ENCODE peak calls at places on chromosomes 16 and 17, in four cellular contexts. One of them, this sample, is unnamed.

GRCh38 chr16:68452176-68452575 is 3.9 kb upstream of the SMPD3 start:
- DNase-seq in fibroblast of lung: no peak
- DNase-seq in brain microvascular endothelial cell: no peak
- DNase-seq in AG04450: no peak
- DNase-seq in this sample: no peak

GRCh38 chr17:6435968-6436367 is 1.0 kb upstream of the AIPL1 start:
- DNase-seq in AG04450: peak
- DNase-seq in brain microvascular endothelial cell: peak
- DNase-seq in fibroblast of lung: peak
- DNase-seq in this sample: peak

GRCh38 chr16:31052131-31052530 is 18.8 kb downstream of the STX4 start:
- DNase-seq in AG04450: peak
- DNase-seq in fibroblast of lung: peak
- DNase-seq in brain microvascular endothelial cell: peak
- DNase-seq in this sample: no peak

GRCh38 chr17:71084219-71084618 is 914.9 kb downstream of the KCNJ2 start:
- DNase-seq in AG04450: no peak
- DNase-seq in fibroblast of lung: peak
- DNase-seq in brain microvascular endothelial cell: peak
- DNase-seq in this sample: no peak

GRCh38 chr17:2705263-2705662 is 6.3 kb downstream of the CLUH start:
- DNase-seq in fibroblast of lung: peak
- DNase-seq in brain microvascular endothelial cell: peak
- DNase-seq in AG04450: peak
- DNase-seq in this sample: no peak

GRCh38 chr17:76659928-76660614 is 16.5 kb upstream of the ST6GALNAC1 start:
- DNase-seq in AG04450: no peak
- DNase-seq in fibroblast of lung: peak
- DNase-seq in brain microvascular endothelial cell: no peak
- DNase-seq in this sample: no peak

GRCh38 chr17:80012751-80013741 is 22.6 kb downstream of the TBC1D16 start:
- DNase-seq in AG04450: no peak
- DNase-seq in fibroblast of lung: no peak
- DNase-seq in brain microvascular endothelial cell: no peak
- DNase-seq in this sample: no peak

GRCh38 chr16:68009157-68009735 is 6.5 kb downstream of the DPEP2NB start:
- DNase-seq in fibroblast of lung: no peak
- DNase-seq in AG04450: no peak
- DNase-seq in brain microvascular endothelial cell: no peak
- DNase-seq in this sample: no peak

GRCh38 chr17:4317648-4318047 is 48.8 kb downstream of the UBE2G1 start:
- DNase-seq in AG04450: no peak
- DNase-seq in brain microvascular endothelial cell: no peak
- DNase-seq in fibroblast of lung: no peak
- DNase-seq in this sample: no peak

GRCh38 chr17:54727624-54728023 is 173.0 kb upstream of the TOM1L1 start:
- DNase-seq in fibroblast of lung: no peak
- DNase-seq in brain microvascular endothelial cell: no peak
- DNase-seq in AG04450: no peak
- DNase-seq in this sample: no peak

GRCh38 chr16:2819939-2820835 is 3.1 kb downstream of the PRSS21 start:
- DNase-seq in fibroblast of lung: no peak
- DNase-seq in brain microvascular endothelial cell: no peak
- DNase-seq in AG04450: no peak
- DNase-seq in this sample: no peak

GRCh38 chr16:86604436-86605220 is 26.3 kb downstream of the FOXL1 start:
- DNase-seq in AG04450: no peak
- DNase-seq in brain microvascular endothelial cell: no peak
- DNase-seq in fibroblast of lung: no peak
- DNase-seq in this sample: peak

GRCh38 chr16:15899538-15900100 is 11.2 kb upstream of the CEP20 start:
- DNase-seq in brain microvascular endothelial cell: peak
- DNase-seq in fibroblast of lung: peak
- DNase-seq in AG04450: peak
- DNase-seq in this sample: peak

GRCh38 chr16:55326261-55326802 is 2.3 kb downstream of the IRX6 start:
- DNase-seq in AG04450: no peak
- DNase-seq in brain microvascular endothelial cell: no peak
- DNase-seq in fibroblast of lung: no peak
- DNase-seq in this sample: no peak

GRCh38 chr16:30953511-30954124 is 3.9 kb upstream of the SETD1A start:
- DNase-seq in AG04450: no peak
- DNase-seq in fibroblast of lung: peak
- DNase-seq in brain microvascular endothelial cell: peak
- DNase-seq in this sample: no peak

GRCh38 chr17:76585649-76586593 is at the start of gene ST6GALNAC2:
- DNase-seq in fibroblast of lung: peak
- DNase-seq in brain microvascular endothelial cell: no peak
- DNase-seq in AG04450: no peak
- DNase-seq in this sample: no peak

GRCh38 chr16:69563605-69564580 is 1.9 kb upstream of the NFAT5 start:
- DNase-seq in AG04450: no peak
- DNase-seq in brain microvascular endothelial cell: peak
- DNase-seq in fibroblast of lung: peak
- DNase-seq in this sample: peak

GRCh38 chr17:48746916-48747444 is 18.4 kb upstream of the HOXB13 start:
- DNase-seq in fibroblast of lung: no peak
- DNase-seq in brain microvascular endothelial cell: no peak
- DNase-seq in AG04450: no peak
- DNase-seq in this sample: no peak

GRCh38 chr16:5905935-5906334 is 808.3 kb upstream of the EEF2KMT start:
- DNase-seq in AG04450: no peak
- DNase-seq in fibroblast of lung: no peak
- DNase-seq in brain microvascular endothelial cell: no peak
- DNase-seq in this sample: no peak

GRCh38 chr17:29557085-29557697 is 9.6 kb downstream of the ABHD15 start:
- DNase-seq in AG04450: no peak
- DNase-seq in fibroblast of lung: no peak
- DNase-seq in brain microvascular endothelial cell: peak
- DNase-seq in this sample: no peak

GRCh38 chr16:66590322-66590721 is 11.1 kb downstream of the CMTM2 start:
- DNase-seq in fibroblast of lung: no peak
- DNase-seq in brain microvascular endothelial cell: no peak
- DNase-seq in AG04450: no peak
- DNase-seq in this sample: peak

GRCh38 chr17:48439875-48440505 is 10.0 kb upstream of the SKAP1 start:
- DNase-seq in fibroblast of lung: peak
- DNase-seq in AG04450: no peak
- DNase-seq in brain microvascular endothelial cell: no peak
- DNase-seq in this sample: no peak

GRCh38 chr16:17171250-17172143 is 299.3 kb downstream of the XYLT1 start:
- DNase-seq in fibroblast of lung: no peak
- DNase-seq in AG04450: no peak
- DNase-seq in brain microvascular endothelial cell: no peak
- DNase-seq in this sample: no peak

GRCh38 chr16:70760221-70760620 is 40.7 kb downstream of the VAC14 start:
- DNase-seq in fibroblast of lung: no peak
- DNase-seq in brain microvascular endothelial cell: no peak
- DNase-seq in AG04450: no peak
- DNase-seq in this sample: no peak

GRCh38 chr16:16797239-16797638 is 418.3 kb downstream of the NPIPA7 start:
- DNase-seq in brain microvascular endothelial cell: no peak
- DNase-seq in fibroblast of lung: no peak
- DNase-seq in AG04450: no peak
- DNase-seq in this sample: no peak

GRCh38 chr17:53106886-53107285 is 715.8 kb upstream of the KIF2B start:
- DNase-seq in brain microvascular endothelial cell: no peak
- DNase-seq in AG04450: no peak
- DNase-seq in fibroblast of lung: no peak
- DNase-seq in this sample: no peak

DNA sequence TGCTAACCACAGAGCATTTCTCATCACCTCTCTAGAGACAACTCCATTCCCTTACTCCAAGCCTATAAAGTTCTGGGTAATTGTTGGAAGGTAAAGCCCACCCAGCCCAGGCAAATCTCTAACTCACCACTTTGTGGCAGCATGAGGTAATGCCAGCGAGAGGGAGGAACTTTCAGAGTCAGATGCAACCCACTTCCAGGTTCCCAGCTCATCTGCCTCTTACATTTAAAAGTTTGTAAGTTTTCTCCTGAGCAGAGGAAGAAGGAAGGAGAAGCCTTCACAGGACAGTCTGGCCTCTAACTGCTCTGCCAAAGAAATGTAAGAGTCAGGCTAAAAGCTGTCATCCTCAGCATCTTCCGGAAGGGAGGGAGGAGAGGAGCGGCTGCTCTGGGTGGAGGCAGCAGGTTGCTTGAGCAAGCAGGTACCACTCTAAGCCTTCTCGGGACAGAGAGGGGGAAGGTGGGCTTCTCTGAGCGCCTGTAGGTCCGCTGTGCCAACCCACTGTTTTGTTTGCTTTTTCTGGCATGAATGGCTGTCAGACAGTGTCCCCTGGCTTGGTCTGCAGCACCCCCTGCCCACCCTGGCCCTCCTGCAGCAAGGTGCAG is 1.0 kb downstream of the ZNF319 start:
- DNase-seq in fibroblast of lung: peak
- DNase-seq in brain microvascular endothelial cell: no peak
- DNase-seq in AG04450: no peak
- DNase-seq in this sample: peak
- TF ChIP-seq CTCF in fibroblast of lung: peak
- TF ChIP-seq CTCF in brain microvascular endothelial cell: peak
- TF ChIP-seq CTCF in AG04450: no peak
- TF ChIP-seq CTCF in this sample: no peak

GRCh38 chr16:8646271-8646670 is 24.8 kb downstream of the METTL22 start:
- DNase-seq in AG04450: no peak
- DNase-seq in brain microvascular endothelial cell: no peak
- DNase-seq in fibroblast of lung: no peak
- DNase-seq in this sample: no peak

GRCh38 chr16:8645141-8645521 is 23.6 kb downstream of the METTL22 start:
- DNase-seq in brain microvascular endothelial cell: no peak
- DNase-seq in fibroblast of lung: no peak
- DNase-seq in AG04450: no peak
- DNase-seq in this sample: no peak

GRCh38 chr16:8644151-8644512 is 22.6 kb downstream of the METTL22 start:
- DNase-seq in fibroblast of lung: no peak
- DNase-seq in AG04450: no peak
- DNase-seq in brain microvascular endothelial cell: no peak
- DNase-seq in this sample: no peak

GRCh38 chr16:8645831-8646230 is 24.3 kb downstream of the METTL22 start:
- DNase-seq in fibroblast of lung: no peak
- DNase-seq in brain microvascular endothelial cell: no peak
- DNase-seq in AG04450: no peak
- DNase-seq in this sample: no peak

DNA sequence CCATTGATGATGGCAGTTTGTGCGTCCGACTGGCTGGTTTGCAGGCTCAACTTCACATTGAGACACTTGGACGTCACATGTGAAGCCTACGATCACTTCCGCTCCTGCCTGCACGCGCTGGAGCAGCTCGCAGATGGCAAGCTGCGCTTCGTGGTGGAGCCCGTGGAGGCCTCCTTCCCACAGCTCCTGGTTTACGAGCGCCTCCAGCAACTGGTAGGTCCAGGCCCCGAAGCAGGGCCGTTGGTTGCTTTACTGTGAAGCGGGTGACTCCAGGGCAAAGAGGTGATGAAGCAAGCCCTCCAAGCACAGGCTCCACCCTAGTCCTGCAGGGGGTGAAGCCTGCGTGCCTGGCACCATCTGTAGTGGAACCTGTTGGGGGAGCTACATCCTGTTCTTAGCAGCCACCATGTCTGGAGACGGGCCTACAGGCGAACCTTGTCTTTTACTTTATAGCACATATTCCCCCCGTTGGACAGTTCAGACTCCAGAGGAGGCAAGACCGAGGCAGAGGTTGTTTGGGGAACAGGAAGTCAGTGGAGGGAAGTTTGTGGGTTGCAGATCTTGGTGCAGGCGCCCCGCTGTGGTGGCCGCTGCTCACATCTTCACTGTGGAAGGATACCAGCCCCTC is 23.1 kb downstream of the METTL22 start:
- DNase-seq in fibroblast of lung: no peak
- DNase-seq in brain microvascular endothelial cell: no peak
- DNase-seq in AG04450: no peak
- DNase-seq in this sample: no peak
- TF ChIP-seq CTCF in fibroblast of lung: no peak
- TF ChIP-seq CTCF in brain microvascular endothelial cell: no peak
- TF ChIP-seq CTCF in AG04450: no peak
- TF ChIP-seq CTCF in this sample: no peak

GRCh38 chr17:8186446-8186786 is 3.6 kb downstream of the BORCS6 start:
- DNase-seq in fibroblast of lung: no peak
- DNase-seq in brain microvascular endothelial cell: no peak
- DNase-seq in AG04450: no peak
- DNase-seq in this sample: no peak

GRCh38 chr17:8188408-8188839 is 1.6 kb downstream of the BORCS6 start:
- DNase-seq in AG04450: no peak
- DNase-seq in brain microvascular endothelial cell: no peak
- DNase-seq in fibroblast of lung: no peak
- DNase-seq in this sample: no peak

GRCh38 chr17:8187517-8188407 is 2.2 kb downstream of the BORCS6 start:
- DNase-seq in fibroblast of lung: peak
- DNase-seq in AG04450: peak
- DNase-seq in brain microvascular endothelial cell: peak
- DNase-seq in this sample: peak

GRCh38 chr17:8185580-8186445 is 4.2 kb downstream of the BORCS6 start:
- DNase-seq in fibroblast of lung: peak
- DNase-seq in brain microvascular endothelial cell: peak
- DNase-seq in AG04450: peak
- DNase-seq in this sample: peak

GRCh38 chr17:8186787-8187516 is 3.0 kb downstream of the BORCS6 start:
- DNase-seq in brain microvascular endothelial cell: peak
- DNase-seq in fibroblast of lung: peak
- DNase-seq in AG04450: peak
- DNase-seq in this sample: peak
- TF ChIP-seq CTCF in brain microvascular endothelial cell: peak
- TF ChIP-seq CTCF in fibroblast of lung: peak
- TF ChIP-seq CTCF in AG04450: peak
- TF ChIP-seq CTCF in this sample: peak

DNA sequence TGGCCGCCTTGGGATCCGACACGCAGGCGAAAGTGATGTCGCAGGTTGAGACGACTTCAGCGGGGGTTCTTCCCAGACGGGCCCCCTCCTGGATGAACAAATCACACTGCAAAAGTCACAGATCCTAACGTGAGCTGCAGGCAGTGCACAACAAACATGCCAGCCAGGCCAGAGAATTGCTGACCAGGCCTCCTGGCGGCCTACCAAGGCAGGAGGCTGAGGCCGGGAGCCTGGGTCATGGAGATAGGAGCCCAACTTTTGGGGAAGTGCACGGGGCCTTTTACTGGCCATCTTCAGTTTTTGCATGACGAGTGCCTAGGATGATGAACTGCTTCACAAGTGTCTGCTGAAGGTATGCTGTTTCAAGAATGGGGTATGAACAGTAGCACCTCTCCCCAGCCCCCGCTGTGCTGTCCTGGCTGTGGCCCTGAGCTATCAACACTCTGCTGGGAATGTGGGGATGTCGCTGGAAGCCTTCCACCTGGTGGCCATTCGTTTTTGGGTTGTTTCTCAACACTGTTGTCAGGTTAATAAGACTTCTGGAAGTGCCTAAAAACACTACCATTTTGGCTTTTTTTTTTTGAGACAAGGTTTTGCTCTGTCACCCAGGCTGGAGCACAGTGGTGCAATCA is 12.2 kb upstream of the ROGDI start:
- DNase-seq in AG04450: no peak
- DNase-seq in brain microvascular endothelial cell: no peak
- DNase-seq in fibroblast of lung: no peak
- DNase-seq in this sample: no peak
- TF ChIP-seq CTCF in AG04450: no peak
- TF ChIP-seq CTCF in brain microvascular endothelial cell: no peak
- TF ChIP-seq CTCF in fibroblast of lung: no peak
- TF ChIP-seq CTCF in this sample: no peak